ENCODE peak calls at places on chromosomes 4 and X, in eight cellular contexts. H is neural crest cell, Q is fibroblast of lung, A is HS-5, P is cardiac fibroblast, I is astrocyte of the spinal cord, U is IMR-90, Z is amniotic epithelial cell. B is an unnamed sample.

GRCh38 chr4:41360214-41360910 is 103.6 kb downstream of the UCHL1 start:
- DNase-seq in H (peak), Q (peak), A (no peak), P (peak), I (peak), U (peak), Z (peak), B (peak)

GRCh38 chr4:40190880-40191815 is 5.7 kb upstream of the RHOH start:
- DNase-seq in H (no peak), Q (no peak), A (no peak), P (no peak), I (no peak), U (no peak), Z (peak), B (no peak)

GRCh38 chr4:42654606-42655005 is 2.3 kb downstream of the ATP8A1 start:
- DNase-seq in H (no peak), Q (peak), A (peak), P (peak), I (peak), U (peak), Z (peak), B (no peak)

GRCh38 chr4:125323547-125324100 is 8.9 kb downstream of the FAT4 start:
- DNase-seq in H (no peak), Q (peak), A (peak), P (peak), I (peak), U (peak), Z (peak), B (no peak)

GRCh38 chrX:108198420-108198819 is 106.8 kb downstream of the ATG4A start:
- DNase-seq in H (no peak), Q (peak), A (no peak), P (peak), I (no peak), U (no peak), Z (peak), B (no peak)

GRCh38 chr4:16199132-16199531 is 27.1 kb downstream of the TAPT1 start:
- DNase-seq in H (no peak), Q (peak), A (no peak), P (peak), I (peak), U (peak), Z (peak), B (peak)

GRCh38 chrX:112066813-112067212 is 15.8 kb downstream of the TRPC5 start:
- DNase-seq in H (no peak), Q (no peak), A (no peak), P (no peak), I (no peak), U (no peak), Z (no peak), B (no peak)

GRCh38 chr4:96736352-96736889 is 896.5 kb downstream of the PDHA2 start:
- DNase-seq in H (no peak), Q (peak), A (peak), P (peak), I (peak), U (no peak), Z (peak), B (no peak)

GRCh38 chrX:113833656-113834055 is 750.2 kb upstream of the HTR2C start:
- DNase-seq in H (no peak), Q (no peak), A (no peak), P (peak), I (no peak), U (no peak), Z (no peak), B (no peak)

GRCh38 chr4:80053140-80053910 is 19.7 kb downstream of the ANTXR2 start:
- DNase-seq in H (no peak), Q (peak), A (no peak), P (no peak), I (no peak), U (no peak), Z (no peak), B (no peak)

B was measured in SK-N-DZ.